ENCODE peak calls at places on chromosomes 6 and 20, in nine cellular contexts. Z is AG08396; G is HS-27A; B is iris pigment epithelial cell; X is activated CD4-positive, alpha-beta T cell treated with anti-CD3 and anti-CD28 coated beads, Interleukin-2, amount 50 U/mL, for 1 hour; T is H9; W is stimulated activated CD4-positive, alpha-beta T cell treated with anti-CD3 and anti-CD28 coated beads, Interleukin-4, amount 100 ng/mL, for 4 hours; C is stimulated activated naive CD8-positive, alpha-beta T cell treated with anti-CD3 and anti-CD28 coated beads, Interleukin-15, Interleukin-2, amounts not matched to agents 100 U/mL and 50 U/mL, for 24 hours; R is EL. S is an unnamed sample.

GRCh38 chr6:97292671-97293070 is 9.7 kb upstream of the MMS22L start:
- DNase-seq in C (no peak), W (no peak), Z (peak; percentile 36), X (no peak), B (no peak), R (peak; percentile 77), T (no peak), G (no peak), S (no peak)

GRCh38 chr20:25378884-25379733 is 11.5 kb downstream of the ABHD12 start:
- DNase-seq in X (no peak), G (no peak), B (no peak), W (no peak), R (no peak), T (no peak), Z (no peak), C (no peak), S (no peak)

GRCh38 chr6:170505306-170505705 is 47.8 kb downstream of the PSMB1 start:
- DNase-seq in B (no peak), X (no peak), W (no peak), R (no peak), C (no peak), T (no peak), G (no peak), Z (no peak), S (no peak)

GRCh38 chr20:57133926-57134650 is 132.4 kb downstream of the BMP7 start:
- DNase-seq in R (peak; percentile 5), W (no peak), C (no peak), T (no peak), G (no peak), B (no peak), Z (no peak), X (no peak), S (no peak)

GRCh38 chr6:4374231-4374630 is 238.9 kb upstream of the ECI2 start:
- DNase-seq in T (no peak), X (no peak), R (no peak), G (no peak), B (no peak), Z (no peak), W (no peak), C (no peak), S (no peak)

GRCh38 chr6:170114956-170115855 is 175.7 kb downstream of the DLL1 start:
- DNase-seq in G (no peak), B (no peak), W (no peak), X (no peak), C (no peak), Z (no peak), T (peak; percentile 22), R (no peak), S (no peak)

GRCh38 chr20:2759603-2760360 is 40.6 kb downstream of the CPXM1 start:
- DNase-seq in C (no peak), X (no peak), G (no peak), B (no peak), Z (peak; percentile 6), R (no peak), W (no peak), T (no peak), S (no peak)

GRCh38 chr20:38059832-38060231 is 26.3 kb downstream of the RPRD1B start:
- DNase-seq in T (no peak), G (no peak), R (no peak), B (no peak), X (no peak), Z (no peak), W (no peak), C (no peak), S (no peak)

GRCh38 chr6:85749236-85749635 is 106.5 kb upstream of the SYNCRIP start:
- DNase-seq in G (no peak), R (no peak), W (no peak), C (no peak), B (no peak), Z (no peak), T (no peak), X (no peak), S (no peak)

GRCh38 chr20:45359406-45360148 is 3.4 kb upstream of the SYS1 start:
- DNase-seq in Z (no peak), B (peak; percentile 71), W (no peak), G (no peak), T (no peak), C (no peak), X (no peak), R (peak; percentile 70), S (no peak)

GRCh38 chr6:152635949-152636674 is 1.1 kb downstream of the SYNE1 start:
- DNase-seq in T (peak; percentile 48), G (no peak), Z (peak; percentile 56), W (no peak), X (no peak), B (peak; percentile 58), R (peak; percentile 19), C (no peak), S (no peak)

GRCh38 chr20:16654858-16655257 is 75.0 kb upstream of the SNRPB2 start:
- DNase-seq in W (no peak), R (no peak), X (no peak), T (no peak), C (no peak), B (no peak), G (no peak), Z (no peak), S (no peak)

GRCh38 chr6:11785953-11786579 is 7.5 kb upstream of the ADTRP start:
- DNase-seq in B (no peak), T (no peak), G (no peak), C (no peak), W (no peak), R (no peak), X (peak; percentile 16), Z (no peak), S (no peak)

GRCh38 chr6:37657117-37657886 is 40.4 kb downstream of the MDGA1 start:
- DNase-seq in X (no peak), C (no peak), B (peak; percentile 68), W (no peak), G (no peak), R (peak; percentile 54), T (no peak), Z (no peak), S (no peak)

GRCh38 chr6:165704001-165704748 is 41.1 kb upstream of the PDE10A start:
- DNase-seq in G (no peak), Z (no peak), B (peak; percentile 18), R (no peak), X (no peak), W (no peak), T (no peak), C (no peak), S (no peak)

GRCh38 chr6:111838749-111839484 is 34.3 kb downstream of the FYN start:
- DNase-seq in T (no peak), R (no peak), W (no peak), B (no peak), C (no peak), G (no peak), X (no peak), Z (no peak), S (no peak)

GRCh38 chr6:129175066-129175465 is 292.1 kb downstream of the LAMA2 start:
- DNase-seq in T (no peak), G (no peak), R (no peak), X (no peak), Z (no peak), W (no peak), C (no peak), B (no peak), S (no peak)